ENCODE peak calls at places on chromosomes 11 and 22, in seven cellular contexts. A is Peyer's patch, F is IMR-90, K is endothelial cell of umbilical vein, S is body of pancreas, O is GM12892, C is gastrocnemius medialis. L is an unnamed sample.

GRCh38 chr22:22825213-22825593 is 62.4 kb upstream of the IGLL5 start:
- DNase-seq in A (no peak), F (no peak), K (no peak), S (no peak), O (no peak), C (no peak), L (no peak)

GRCh38 chr11:13238879-13239514 is 38.6 kb upstream of the BMAL1 start:
- DNase-seq in A (peak; percentile 34), F (peak; percentile 41), K (peak; percentile 38), S (peak; percentile 63), O (no peak), C (no peak), L (peak; percentile 64)

GRCh38 chr11:85848556-85848955 is 6.6 kb upstream of the CCDC83 start:
- DNase-seq in A (no peak), F (no peak), K (no peak), S (no peak), O (no peak), C (no peak), L (no peak)

GRCh38 chr22:49422668-49423067 is 405.0 kb downstream of the BRD1 start:
- DNase-seq in A (no peak), F (no peak), K (no peak), S (no peak), O (no peak), C (no peak), L (no peak)

GRCh38 chr22:22085702-22086500 is 103.3 kb upstream of the TOP3B start:
- DNase-seq in A (no peak), F (peak; percentile 72), K (no peak), S (no peak), O (no peak), C (no peak), L (no peak)

GRCh38 chr11:45844822-45845573 is 2.3 kb upstream of the CRY2 start:
- DNase-seq in A (no peak), F (no peak), K (no peak), S (no peak), O (no peak), C (no peak), L (no peak)

GRCh38 chr11:59283825-59284772 is 71.4 kb upstream of the MPEG1 start:
- DNase-seq in A (peak; percentile 64), F (peak; percentile 57), K (peak; percentile 38), S (peak; percentile 58), O (no peak), C (no peak), L (peak; percentile 57)

GRCh38 chr11:80083561-80083960 is 642.7 kb upstream of the TENM4 start:
- DNase-seq in A (no peak), F (no peak), K (no peak), S (no peak), O (no peak), C (no peak), L (no peak)

GRCh38 chr11:129951201-129951882 is 51.3 kb downstream of the PRDM10 start:
- DNase-seq in A (no peak), F (no peak), K (no peak), S (no peak), O (no peak), C (no peak), L (peak; percentile 10)

GRCh38 chr11:2351701-2352100 is 25.4 kb upstream of the CD81 start:
- DNase-seq in A (no peak), F (no peak), K (no peak), S (no peak), O (no peak), C (no peak), L (no peak)

GRCh38 chr11:125938418-125938817 is 7.4 kb upstream of the VSIG10L2 start:
- DNase-seq in A (no peak), F (no peak), K (no peak), S (no peak), O (no peak), C (no peak), L (no peak)

GRCh38 chr11:44281151-44281550 is 28.8 kb downstream of the ALX4 start:
- DNase-seq in A (no peak), F (no peak), K (no peak), S (no peak), O (no peak), C (no peak), L (no peak)

GRCh38 chr11:133795088-133795487 is 50.2 kb downstream of the SPATA19 start:
- DNase-seq in A (no peak), F (no peak), K (no peak), S (no peak), O (no peak), C (no peak), L (no peak)

GRCh38 chr22:29270475-29271271 is 2.6 kb downstream of the EWSR1 start:
- DNase-seq in A (no peak), F (peak; percentile 58), K (peak; percentile 57), S (no peak), O (no peak), C (no peak), L (peak; percentile 92)

GRCh38 chr11:109378049-109378448 is 43.9 kb upstream of the C11orf87 start:
- DNase-seq in A (no peak), F (no peak), K (no peak), S (no peak), O (no peak), C (no peak), L (no peak)

GRCh38 chr11:118705796-118706545 is 26.5 kb upstream of the TREH start:
- DNase-seq in A (peak; percentile 10), F (no peak), K (no peak), S (no peak), O (no peak), C (no peak), L (no peak)

GRCh38 chr11:44564653-44565007 is 833 bp upstream of the CD82 start:
- DNase-seq in A (no peak), F (peak; percentile 84), K (no peak), S (peak; percentile 85), O (no peak), C (peak; percentile 95), L (no peak)

DNA sequence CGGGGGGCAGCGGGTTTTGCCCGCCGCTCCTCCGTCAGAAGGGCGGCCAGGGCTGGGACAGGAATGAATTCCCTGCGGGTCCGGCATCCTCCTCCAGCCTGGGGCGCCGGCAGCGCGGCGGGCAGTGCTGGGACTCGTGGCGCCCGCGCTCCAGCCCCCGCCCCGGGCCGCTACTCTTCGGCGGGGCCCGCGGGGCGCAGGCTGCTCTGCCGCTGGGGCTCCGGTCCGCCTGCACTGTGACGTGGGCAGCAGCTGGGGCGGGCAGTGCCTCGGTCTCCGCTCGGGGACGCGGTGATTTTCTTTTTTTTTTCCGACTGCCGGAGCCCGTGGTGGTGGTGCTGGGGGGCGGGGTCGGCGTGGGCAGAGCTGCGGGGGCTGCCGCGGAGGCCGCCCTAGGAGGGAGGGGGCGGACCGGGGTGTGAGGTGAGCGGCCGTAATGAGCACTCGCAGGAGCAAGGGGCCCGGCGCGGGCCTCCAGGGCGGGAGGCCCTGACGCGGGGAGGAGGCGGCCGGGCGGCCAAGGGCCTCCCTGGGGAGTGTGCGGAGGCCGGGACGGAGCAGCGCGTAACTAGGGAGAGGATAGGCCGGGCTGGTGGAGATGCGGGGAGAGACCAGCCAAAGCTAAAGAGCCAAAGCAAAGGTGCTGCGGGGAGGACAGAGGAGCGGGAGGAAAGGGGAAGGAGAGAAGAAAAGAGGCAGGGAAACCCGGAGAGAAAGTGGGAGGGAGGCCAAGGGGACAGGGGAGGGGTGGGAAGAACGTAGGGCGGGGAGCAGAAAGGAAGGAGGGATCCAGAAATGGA is 73.3 kb upstream of the ZBED5 start:
- DNase-seq in A (peak; percentile 20), F (peak; percentile 76), K (peak; percentile 80), S (peak; percentile 67), O (peak; percentile 25), C (peak; percentile 62), L (peak; percentile 80)
- TF ChIP-seq POLR2A in A (no peak), F (peak; percentile 75), K (no peak), S (peak; percentile 46), O (no peak), C (peak; percentile 47), L (no peak)

DNA sequence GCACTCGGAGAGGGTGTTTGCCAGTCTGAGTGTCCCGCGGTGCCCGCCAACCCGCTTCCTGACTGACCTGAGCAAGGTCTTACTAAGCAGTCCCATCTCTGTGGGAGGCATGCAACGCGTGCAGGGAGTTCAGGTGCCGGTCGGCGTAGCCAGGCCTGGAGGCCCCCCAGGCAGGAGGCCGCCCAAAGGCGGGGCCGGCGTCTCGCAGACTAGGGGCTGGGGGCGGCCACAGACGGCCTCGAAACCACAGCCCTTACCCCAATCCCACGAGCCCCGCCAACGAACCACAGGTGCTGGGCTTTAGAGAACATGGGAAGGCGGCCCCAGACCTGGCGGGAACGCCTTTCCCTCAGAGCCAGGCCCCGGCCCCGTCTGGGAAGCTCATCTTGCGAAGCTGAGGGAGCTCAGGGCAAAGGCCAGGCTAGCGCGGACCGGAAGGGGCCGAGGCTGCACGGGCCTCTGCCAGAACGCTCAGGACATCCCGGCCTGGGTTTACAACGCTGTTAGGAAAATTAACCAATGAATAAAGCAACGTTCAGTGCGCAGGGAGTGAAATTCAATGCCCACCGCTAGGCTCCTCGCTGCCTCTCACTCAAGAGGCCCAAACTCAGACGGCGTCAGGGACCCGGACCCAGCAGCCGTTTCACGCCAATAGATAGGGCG is 2.1 kb upstream of the MTFP1 start:
- DNase-seq in A (peak; percentile 32), F (no peak), K (no peak), S (peak; percentile 63), O (peak; percentile 47), C (no peak), L (peak; percentile 79)
- TF ChIP-seq POLR2A in A (peak; percentile 85), F (peak; percentile 78), K (peak; percentile 90), S (peak; percentile 95), O (peak; percentile 67), C (peak; percentile 93), L (no peak)

GRCh38 chr11:75142714-75143419 is 8.0 kb upstream of the SLCO2B1 start:
- DNase-seq in A (peak; percentile 74), F (peak; percentile 95), K (peak; percentile 90), S (peak; percentile 41), O (peak; percentile 46), C (peak; percentile 58), L (peak; percentile 18)
- TF ChIP-seq POLR2A in A (no peak), F (no peak), K (no peak), S (no peak), O (no peak), C (no peak), L (no peak)

GRCh38 chr11:35539781-35540281 is 14.4 kb upstream of the PAMR1 start:
- DNase-seq in A (no peak), F (peak; percentile 86), K (no peak), S (peak; percentile 41), O (no peak), C (peak; percentile 60), L (no peak)

GRCh38 chr11:35545604-35546003 is 20.2 kb upstream of the PAMR1 start:
- DNase-seq in A (no peak), F (no peak), K (no peak), S (no peak), O (no peak), C (no peak), L (no peak)

GRCh38 chr11:35541621-35542375 is 16.4 kb upstream of the PAMR1 start:
- DNase-seq in A (no peak), F (peak; percentile 93), K (no peak), S (peak; percentile 23), O (no peak), C (peak; percentile 56), L (no peak)

GRCh38 chr11:35539256-35539655 is 13.8 kb upstream of the PAMR1 start:
- DNase-seq in A (no peak), F (no peak), K (no peak), S (no peak), O (no peak), C (no peak), L (no peak)

DNA sequence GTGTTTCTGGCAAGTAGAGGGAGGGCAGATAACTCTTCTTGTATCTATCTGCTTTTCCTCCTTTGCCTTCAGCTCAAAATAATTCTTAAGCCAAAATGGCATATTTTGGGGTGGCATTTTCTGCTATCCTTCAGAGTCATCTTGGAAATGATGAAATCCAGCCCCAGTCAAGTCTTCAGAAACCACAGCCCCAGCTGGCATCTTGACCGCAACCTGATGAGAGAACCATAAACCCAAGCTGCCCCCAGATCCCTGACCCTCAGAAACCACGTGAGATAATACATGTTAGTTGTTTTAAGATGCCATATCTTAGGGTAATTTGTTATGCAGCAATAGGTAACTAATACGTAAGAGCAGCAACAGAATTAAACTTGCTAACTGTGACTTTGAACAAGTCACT is 15.1 kb upstream of the PAMR1 start:
- DNase-seq in A (no peak), F (peak; percentile 45), K (no peak), S (no peak), O (no peak), C (no peak), L (no peak)
- TF ChIP-seq POLR2A in A (no peak), F (no peak), K (no peak), S (no peak), O (no peak), C (no peak), L (no peak)